ENCODE peak calls at places on chromosomes 5 and 9, in five cellular contexts. One of them, this sample, is unnamed.

GRCh38 chr9:27117489-27118135 is 8.6 kb downstream of the TEK start:
- DNase-seq in IMR-90: no peak
- DNase-seq in mesenchymal stem cell: no peak
- DNase-seq in H9: peak
- DNase-seq in neuronal stem cell: no peak
- DNase-seq in this sample: no peak

GRCh38 chr5:153623117-153623516 is 132.6 kb downstream of the GRIA1 start:
- DNase-seq in IMR-90: no peak
- DNase-seq in mesenchymal stem cell: no peak
- DNase-seq in H9: no peak
- DNase-seq in neuronal stem cell: no peak
- DNase-seq in this sample: no peak

GRCh38 chr9:115643948-115644727 is 509.5 kb upstream of the PAPPA start:
- DNase-seq in IMR-90: no peak
- DNase-seq in mesenchymal stem cell: no peak
- DNase-seq in H9: no peak
- DNase-seq in neuronal stem cell: no peak
- DNase-seq in this sample: no peak

GRCh38 chr9:112002131-112002846 is 105.7 kb downstream of the UGCG start:
- DNase-seq in IMR-90: no peak
- DNase-seq in mesenchymal stem cell: no peak
- DNase-seq in H9: no peak
- DNase-seq in neuronal stem cell: no peak
- DNase-seq in this sample: no peak

GRCh38 chr5:139105621-139106071 is 92.5 kb downstream of the SIL1 start:
- DNase-seq in IMR-90: no peak
- DNase-seq in mesenchymal stem cell: no peak
- DNase-seq in H9: no peak
- DNase-seq in neuronal stem cell: peak
- DNase-seq in this sample: no peak

GRCh38 chr9:137044042-137044441 is 1.9 kb downstream of the NPDC1 start:
- DNase-seq in IMR-90: no peak
- DNase-seq in mesenchymal stem cell: no peak
- DNase-seq in H9: no peak
- DNase-seq in neuronal stem cell: no peak
- DNase-seq in this sample: no peak

GRCh38 chr5:125006011-125006685 is 259.7 kb upstream of the ZNF608 start:
- DNase-seq in IMR-90: no peak
- DNase-seq in mesenchymal stem cell: no peak
- DNase-seq in H9: no peak
- DNase-seq in neuronal stem cell: peak
- DNase-seq in this sample: no peak

GRCh38 chr5:146704949-146705665 is 173.4 kb downstream of the PPP2R2B start:
- DNase-seq in IMR-90: no peak
- DNase-seq in mesenchymal stem cell: no peak
- DNase-seq in H9: no peak
- DNase-seq in neuronal stem cell: no peak
- DNase-seq in this sample: no peak

GRCh38 chr9:96515629-96516470 is 65.9 kb downstream of the HABP4 start:
- DNase-seq in IMR-90: peak
- DNase-seq in mesenchymal stem cell: peak
- DNase-seq in H9: no peak
- DNase-seq in neuronal stem cell: no peak
- DNase-seq in this sample: no peak

GRCh38 chr9:99251157-99251556 is 29.1 kb downstream of the SEC61B start:
- DNase-seq in IMR-90: no peak
- DNase-seq in mesenchymal stem cell: no peak
- DNase-seq in H9: no peak
- DNase-seq in neuronal stem cell: no peak
- DNase-seq in this sample: no peak

GRCh38 chr9:136257381-136258298 is 12.0 kb upstream of the QSOX2 start:
- DNase-seq in IMR-90: no peak
- DNase-seq in mesenchymal stem cell: no peak
- DNase-seq in H9: no peak
- DNase-seq in neuronal stem cell: no peak
- DNase-seq in this sample: no peak

GRCh38 chr5:149284501-149284900 is 12.8 kb downstream of the AFAP1L1 start:
- DNase-seq in IMR-90: peak
- DNase-seq in mesenchymal stem cell: peak
- DNase-seq in H9: no peak
- DNase-seq in neuronal stem cell: no peak
- DNase-seq in this sample: no peak

GRCh38 chr5:10145922-10146321 is 103.8 kb downstream of the ATPSCKMT start:
- DNase-seq in IMR-90: peak
- DNase-seq in mesenchymal stem cell: peak
- DNase-seq in H9: no peak
- DNase-seq in neuronal stem cell: no peak
- DNase-seq in this sample: no peak

GRCh38 chr9:16509946-16510504 is 360.4 kb downstream of the BNC2 start:
- DNase-seq in IMR-90: peak
- DNase-seq in mesenchymal stem cell: peak
- DNase-seq in H9: no peak
- DNase-seq in neuronal stem cell: no peak
- DNase-seq in this sample: no peak

GRCh38 chr9:75664597-75664996 is 225.9 kb upstream of the PCSK5 start:
- DNase-seq in IMR-90: no peak
- DNase-seq in mesenchymal stem cell: no peak
- DNase-seq in H9: no peak
- DNase-seq in neuronal stem cell: no peak
- DNase-seq in this sample: no peak

GRCh38 chr5:66129184-66129583 is 14.9 kb upstream of the SREK1 start:
- DNase-seq in IMR-90: no peak
- DNase-seq in mesenchymal stem cell: no peak
- DNase-seq in H9: no peak
- DNase-seq in neuronal stem cell: no peak
- DNase-seq in this sample: no peak

GRCh38 chr9:81499021-81499454 is 190.3 kb downstream of the TLE1 start:
- DNase-seq in IMR-90: peak
- DNase-seq in mesenchymal stem cell: peak
- DNase-seq in H9: no peak
- DNase-seq in neuronal stem cell: no peak
- DNase-seq in this sample: no peak

GRCh38 chr5:172692981-172693380 is 51.9 kb downstream of the NEURL1B start:
- DNase-seq in IMR-90: peak
- DNase-seq in mesenchymal stem cell: peak
- DNase-seq in H9: no peak
- DNase-seq in neuronal stem cell: no peak
- DNase-seq in this sample: no peak

GRCh38 chr5:39624268-39624886 is 199.6 kb upstream of the DAB2 start:
- DNase-seq in IMR-90: peak
- DNase-seq in mesenchymal stem cell: peak
- DNase-seq in H9: no peak
- DNase-seq in neuronal stem cell: no peak
- DNase-seq in this sample: no peak

GRCh38 chr9:116060631-116061030 is 93.0 kb upstream of the PAPPA start:
- DNase-seq in IMR-90: no peak
- DNase-seq in mesenchymal stem cell: no peak
- DNase-seq in H9: no peak
- DNase-seq in neuronal stem cell: no peak
- DNase-seq in this sample: no peak

GRCh38 chr9:132631280-132631679 is 38.5 kb downstream of the DDX31 start:
- DNase-seq in IMR-90: peak
- DNase-seq in mesenchymal stem cell: peak
- DNase-seq in H9: no peak
- DNase-seq in neuronal stem cell: no peak
- DNase-seq in this sample: no peak

GRCh38 chr5:160090059-160090458 is 29.2 kb downstream of the PWWP2A start:
- DNase-seq in IMR-90: no peak
- DNase-seq in mesenchymal stem cell: no peak
- DNase-seq in H9: no peak
- DNase-seq in neuronal stem cell: no peak
- DNase-seq in this sample: no peak

GRCh38 chr9:135342206-135343130 is 137.1 kb upstream of the PPP1R26 start:
- DNase-seq in IMR-90: no peak
- DNase-seq in mesenchymal stem cell: no peak
- DNase-seq in H9: no peak
- DNase-seq in neuronal stem cell: no peak
- DNase-seq in this sample: no peak

GRCh38 chr5:102755691-102756371 is 726 bp downstream of the PAM start:
- DNase-seq in IMR-90: peak
- DNase-seq in mesenchymal stem cell: peak
- DNase-seq in H9: peak
- DNase-seq in neuronal stem cell: peak
- DNase-seq in this sample: peak

GRCh38 chr5:126066795-126067321 is 356.4 kb upstream of the GRAMD2B start:
- DNase-seq in IMR-90: no peak
- DNase-seq in mesenchymal stem cell: peak
- DNase-seq in H9: no peak
- DNase-seq in neuronal stem cell: no peak
- DNase-seq in this sample: no peak

GRCh38 chr9:35520404-35520790 is 30.5 kb downstream of the RUSC2 start:
- DNase-seq in IMR-90: peak
- DNase-seq in mesenchymal stem cell: peak
- DNase-seq in H9: no peak
- DNase-seq in neuronal stem cell: no peak
- DNase-seq in this sample: no peak

GRCh38 chr9:35518212-35518917 is 28.5 kb downstream of the RUSC2 start:
- DNase-seq in IMR-90: peak
- DNase-seq in mesenchymal stem cell: peak
- DNase-seq in H9: peak
- DNase-seq in neuronal stem cell: peak
- DNase-seq in this sample: no peak

GRCh38 chr9:35521708-35522107 is 31.8 kb downstream of the RUSC2 start:
- DNase-seq in IMR-90: peak
- DNase-seq in mesenchymal stem cell: peak
- DNase-seq in H9: no peak
- DNase-seq in neuronal stem cell: no peak
- DNase-seq in this sample: no peak

GRCh38 chr9:35518981-35519679 is 29.2 kb downstream of the RUSC2 start:
- DNase-seq in IMR-90: peak
- DNase-seq in mesenchymal stem cell: peak
- DNase-seq in H9: no peak
- DNase-seq in neuronal stem cell: no peak
- DNase-seq in this sample: no peak

GRCh38 chr9:35519697-35520403 is 29.9 kb downstream of the RUSC2 start:
- DNase-seq in IMR-90: no peak
- DNase-seq in mesenchymal stem cell: no peak
- DNase-seq in H9: no peak
- DNase-seq in neuronal stem cell: no peak
- DNase-seq in this sample: no peak
- H4K91ac ChIP-seq in IMR-90: peak
- H4K91ac ChIP-seq in mesenchymal stem cell: peak
- H4K91ac ChIP-seq in H9: no peak
- H4K91ac ChIP-seq in neuronal stem cell: no peak
- H4K91ac ChIP-seq in this sample: no peak

GRCh38 chr9:129170229-129170628 is 7.8 kb downstream of the IER5L start:
- DNase-seq in IMR-90: peak
- DNase-seq in mesenchymal stem cell: peak
- DNase-seq in H9: no peak
- DNase-seq in neuronal stem cell: no peak
- DNase-seq in this sample: no peak
- H4K91ac ChIP-seq in IMR-90: peak
- H4K91ac ChIP-seq in mesenchymal stem cell: peak
- H4K91ac ChIP-seq in H9: no peak
- H4K91ac ChIP-seq in neuronal stem cell: no peak
- H4K91ac ChIP-seq in this sample: no peak

GRCh38 chr9:126303488-126303887 is 23.1 kb upstream of the MVB12B start:
- DNase-seq in IMR-90: no peak
- DNase-seq in mesenchymal stem cell: no peak
- DNase-seq in H9: no peak
- DNase-seq in neuronal stem cell: no peak
- DNase-seq in this sample: peak
- H4K91ac ChIP-seq in IMR-90: no peak
- H4K91ac ChIP-seq in mesenchymal stem cell: no peak
- H4K91ac ChIP-seq in H9: no peak
- H4K91ac ChIP-seq in neuronal stem cell: no peak
- H4K91ac ChIP-seq in this sample: no peak

GRCh38 chr5:65105301-65105700 is 336.6 kb downstream of the CWC27 start:
- DNase-seq in IMR-90: no peak
- DNase-seq in mesenchymal stem cell: no peak
- DNase-seq in H9: no peak
- DNase-seq in neuronal stem cell: no peak
- DNase-seq in this sample: no peak
- H4K91ac ChIP-seq in IMR-90: peak
- H4K91ac ChIP-seq in mesenchymal stem cell: no peak
- H4K91ac ChIP-seq in H9: no peak
- H4K91ac ChIP-seq in neuronal stem cell: no peak
- H4K91ac ChIP-seq in this sample: no peak

GRCh38 chr9:130325921-130326320 is 60.4 kb downstream of the HMCN2 start:
- DNase-seq in IMR-90: no peak
- DNase-seq in mesenchymal stem cell: no peak
- DNase-seq in H9: no peak
- DNase-seq in neuronal stem cell: no peak
- DNase-seq in this sample: no peak

GRCh38 chr9:130329061-130329460 is 63.5 kb downstream of the HMCN2 start:
- DNase-seq in IMR-90: no peak
- DNase-seq in mesenchymal stem cell: no peak
- DNase-seq in H9: no peak
- DNase-seq in neuronal stem cell: no peak
- DNase-seq in this sample: no peak

GRCh38 chr9:130327070-130327780 is 61.7 kb downstream of the HMCN2 start:
- DNase-seq in IMR-90: no peak
- DNase-seq in mesenchymal stem cell: no peak
- DNase-seq in H9: peak
- DNase-seq in neuronal stem cell: no peak
- DNase-seq in this sample: peak

GRCh38 chr9:130328349-130328801 is 62.8 kb downstream of the HMCN2 start:
- DNase-seq in IMR-90: peak
- DNase-seq in mesenchymal stem cell: peak
- DNase-seq in H9: no peak
- DNase-seq in neuronal stem cell: no peak
- DNase-seq in this sample: no peak

DNA sequence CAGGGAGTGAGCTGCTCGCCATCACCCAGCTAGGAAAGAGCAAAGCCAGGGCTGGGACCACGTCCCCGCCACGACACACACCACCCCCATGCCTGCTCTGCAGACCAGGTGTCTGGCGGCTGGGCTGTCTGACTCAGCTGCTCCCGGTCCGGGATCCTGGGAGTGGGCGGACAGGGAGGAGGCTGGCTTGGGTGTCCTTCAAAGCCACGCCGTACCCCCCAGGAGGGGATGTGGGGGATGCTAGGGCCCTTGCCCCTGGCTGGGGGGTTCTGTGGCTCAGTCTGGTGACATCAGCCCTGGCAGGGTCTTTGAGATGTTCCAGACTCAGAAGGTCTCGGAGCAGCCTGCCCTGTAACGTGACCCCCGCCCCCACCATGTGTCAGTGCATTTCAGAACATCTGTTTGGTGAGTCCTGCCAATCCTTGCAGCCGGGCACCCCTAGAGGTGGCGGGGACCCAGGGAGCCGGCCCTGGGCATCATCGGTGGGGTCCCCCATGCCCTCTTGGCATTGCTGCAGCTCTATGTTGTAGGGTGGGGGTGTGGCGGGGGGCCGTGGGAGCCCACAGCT is 62.3 kb downstream of the HMCN2 start:
- DNase-seq in IMR-90: peak
- DNase-seq in mesenchymal stem cell: peak
- DNase-seq in H9: no peak
- DNase-seq in neuronal stem cell: no peak
- DNase-seq in this sample: no peak
- H4K91ac ChIP-seq in IMR-90: no peak
- H4K91ac ChIP-seq in mesenchymal stem cell: peak
- H4K91ac ChIP-seq in H9: no peak
- H4K91ac ChIP-seq in neuronal stem cell: no peak
- H4K91ac ChIP-seq in this sample: no peak

This sample was measured in H1.